ENCODE peak calls at places on chromosomes 3 and 15, in ten cellular contexts. D is SK-N-SH; A is stimulated activated naive B cell treated with anti-CD40 and anti-IgM and Interleukin-4, amounts not matched to agents 10 μg/mL and 1 μg/mL and 100 μg/mL, for 72 hours; S is M059J; Y is GM20000; H is substantia nigra; G is iPS-NIHi11; Z is AG04450; N is psoas muscle; K is non-pigmented ciliary epithelial cell. X is an unnamed sample.

GRCh38 chr3:185657691-185658503 is 71.8 kb downstream of the SENP2 start:
- DNase-seq in D (no peak), A (no peak), S (no peak), Y (no peak), H (no peak), G (no peak), Z (no peak), N (no peak), K (no peak), X (no peak)

GRCh38 chr3:177647876-177648275 is 450.6 kb upstream of the TBL1XR1 start:
- DNase-seq in D (no peak), A (no peak), S (no peak), Y (no peak), H (no peak), G (no peak), Z (no peak), N (no peak), K (no peak), X (no peak)

GRCh38 chr3:42063886-42064285 is 27.3 kb upstream of the TRAK1 start:
- DNase-seq in D (peak), A (no peak), S (peak), Y (no peak), H (no peak), G (no peak), Z (no peak), N (no peak), K (no peak), X (no peak)

GRCh38 chr3:66693461-66693912 is 192.7 kb upstream of the LRIG1 start:
- DNase-seq in D (no peak), A (no peak), S (no peak), Y (no peak), H (peak), G (no peak), Z (no peak), N (peak), K (no peak), X (no peak)

GRCh38 chr3:41265823-41266273 is 66.5 kb downstream of the CTNNB1 start:
- DNase-seq in D (peak), A (no peak), S (peak), Y (no peak), H (no peak), G (no peak), Z (peak), N (no peak), K (peak), X (no peak)

GRCh38 chr3:166837535-166837934 is 542.6 kb downstream of the ZBBX start:
- DNase-seq in D (peak), A (no peak), S (peak), Y (no peak), H (no peak), G (peak), Z (no peak), N (no peak), K (no peak), X (peak)

GRCh38 chr15:63044645-63045437 is 2.3 kb downstream of the TPM1 start:
- DNase-seq in D (no peak), A (no peak), S (peak), Y (peak), H (no peak), G (no peak), Z (no peak), N (peak), K (no peak), X (no peak)

GRCh38 chr3:126396536-126396935 is 1.8 kb downstream of the CFAP100 start:
- DNase-seq in D (no peak), A (no peak), S (no peak), Y (no peak), H (no peak), G (no peak), Z (no peak), N (peak), K (no peak), X (no peak)

GRCh38 chr15:44738340-44738984 is 2.1 kb downstream of the TRIM69 start:
- DNase-seq in D (peak), A (no peak), S (peak), Y (peak), H (no peak), G (peak), Z (peak), N (no peak), K (no peak), X (peak)

GRCh38 chr15:101204744-101205535 is 46.9 kb downstream of the CHSY1 start:
- DNase-seq in D (no peak), A (no peak), S (no peak), Y (no peak), H (no peak), G (no peak), Z (no peak), N (no peak), K (no peak), X (no peak)

GRCh38 chr3:101521251-101521701 is 8.3 kb upstream of the SENP7 start:
- DNase-seq in D (no peak), A (no peak), S (no peak), Y (no peak), H (no peak), G (no peak), Z (no peak), N (no peak), K (no peak), X (no peak)

GRCh38 chr3:5202267-5202666 is 14.8 kb downstream of the EDEM1 start:
- DNase-seq in D (no peak), A (no peak), S (no peak), Y (no peak), H (no peak), G (no peak), Z (no peak), N (no peak), K (no peak), X (peak)

GRCh38 chr3:154844863-154845262 is 235.3 kb upstream of the MME start:
- DNase-seq in D (no peak), A (no peak), S (no peak), Y (no peak), H (no peak), G (no peak), Z (no peak), N (no peak), K (no peak), X (no peak)

GRCh38 chr3:23712095-23712494 is 93.7 kb upstream of the UBE2E1 start:
- DNase-seq in D (no peak), A (peak), S (peak), Y (no peak), H (no peak), G (no peak), Z (no peak), N (no peak), K (no peak), X (no peak)

GRCh38 chr3:171834461-171834801 is 8.7 kb upstream of the TMEM212 start:
- DNase-seq in D (no peak), A (no peak), S (no peak), Y (no peak), H (no peak), G (no peak), Z (no peak), N (no peak), K (no peak), X (no peak)

GRCh38 chr3:196235452-196236122 is 19.3 kb downstream of the SLC51A start:
- DNase-seq in D (no peak), A (no peak), S (no peak), Y (peak), H (no peak), G (no peak), Z (no peak), N (no peak), K (no peak), X (no peak)

GRCh38 chr3:171129827-171130226 is 103.3 kb upstream of the SLC2A2 start:
- DNase-seq in D (no peak), A (no peak), S (peak), Y (no peak), H (no peak), G (no peak), Z (no peak), N (no peak), K (no peak), X (no peak)

X was measured in SK-N-DZ.